ENCODE peak calls at places on chromosome 14, in four cellular contexts. C, Q, B and R are unnamed samples.

GRCh38 chr14:33693237-33693636 is 257.6 kb downstream of the EGLN3 start:
- DNase-seq in C (no peak), Q (no peak), B (no peak), R (no peak)

GRCh38 chr14:68707496-68707895 is 85.4 kb downstream of the ZFP36L1 start:
- DNase-seq in C (no peak), Q (no peak), B (no peak), R (no peak)

GRCh38 chr14:56870336-56870735 is 60.1 kb upstream of the OTX2 start:
- DNase-seq in C (no peak), Q (no peak), B (no peak), R (no peak)

GRCh38 chr14:89304972-89305703 is 111.9 kb downstream of the FOXN3 start:
- DNase-seq in C (no peak), Q (peak; percentile 75), B (peak; percentile 22), R (peak; percentile 42)

GRCh38 chr14:19801118-19801464 is 2.5 kb upstream of the OR4N2 start:
- DNase-seq in C (no peak), Q (no peak), B (no peak), R (no peak)

GRCh38 chr14:36975834-36976233 is 196.6 kb downstream of the SLC25A21 start:
- DNase-seq in C (no peak), Q (no peak), B (no peak), R (peak; percentile 64)

GRCh38 chr14:70448633-70449032 is 3.3 kb upstream of the ADAM21 start:
- DNase-seq in C (no peak), Q (no peak), B (no peak), R (peak; percentile 94)

GRCh38 chr14:60563113-60563512 is 54.2 kb downstream of the SIX6 start:
- DNase-seq in C (no peak), Q (no peak), B (peak; percentile 17), R (peak; percentile 73)

GRCh38 chr14:68982581-68982980 is 3.5 kb upstream of the ACTN1 start:
- DNase-seq in C (no peak), Q (no peak), B (no peak), R (no peak)

GRCh38 chr14:22047105-22047504 is 373.5 kb upstream of the OR4E1 start:
- DNase-seq in C (no peak), Q (no peak), B (no peak), R (peak; percentile 1)

GRCh38 chr14:49892301-49892635 is 614 bp upstream of the ARF6 start:
- DNase-seq in C (peak; percentile 81), Q (no peak), B (peak; percentile 59), R (peak; percentile 82)

GRCh38 chr14:63647696-63648410 is 6.2 kb upstream of the WDR89 start:
- DNase-seq in C (no peak), Q (no peak), B (no peak), R (no peak)

GRCh38 chr14:64705406-64706118 is 1.3 kb downstream of the PLEKHG3 start:
- DNase-seq in C (no peak), Q (no peak), B (no peak), R (no peak)

GRCh38 chr14:41449057-41449456 is 157.6 kb upstream of the LRFN5 start:
- DNase-seq in C (no peak), Q (no peak), B (no peak), R (no peak)

GRCh38 chr14:58560208-58560607 is 77.6 kb upstream of the DACT1 start:
- DNase-seq in C (no peak), Q (no peak), B (no peak), R (peak; percentile 11)